ENCODE peak calls at places on chromosome 6, in five cellular contexts. J is cardiac fibroblast, T is fibroblast of the aortic adventitia, R is epithelial cell of esophagus, S is lower lobe of right lung. D is an unnamed sample.

GRCh38 chr6:136503303-136503702 is 46.9 kb downstream of the MAP7 start:
- DNase-seq in J (no peak), T (no peak), R (no peak), S (no peak), D (no peak)

GRCh38 chr6:166824146-166824879 is 132.0 kb downstream of the RNASET2 start:
- DNase-seq in J (no peak), T (no peak), R (no peak), S (no peak), D (no peak)

GRCh38 chr6:49806145-49806544 is 19.1 kb upstream of the PGK2 start:
- DNase-seq in J (no peak), T (no peak), R (no peak), S (no peak), D (no peak)

GRCh38 chr6:82780334-82780733 is 285.3 kb downstream of the UBE3D start:
- DNase-seq in J (no peak), T (no peak), R (no peak), S (no peak), D (no peak)

GRCh38 chr6:30378290-30378937 is 33.5 kb downstream of the RPP21 start:
- DNase-seq in J (peak; percentile 33), T (peak; percentile 35), R (peak; percentile 66), S (no peak), D (peak; percentile 17)

GRCh38 chr6:122789862-122790739 is 1.0 kb downstream of the SMPDL3A start:
- DNase-seq in J (no peak), T (peak; percentile 17), R (peak; percentile 63), S (no peak), D (peak; percentile 61)

GRCh38 chr6:140774080-140774505 is 1358.6 kb upstream of the GJE1 start:
- DNase-seq in J (peak; percentile 78), T (peak; percentile 88), R (peak; percentile 79), S (no peak), D (peak; percentile 93)

GRCh38 chr6:41446132-41446531 is 100.0 kb upstream of the FOXP4 start:
- DNase-seq in J (no peak), T (no peak), R (no peak), S (no peak), D (no peak)

GRCh38 chr6:87697581-87698552 is 4.2 kb downstream of the AKIRIN2 start:
- DNase-seq in J (peak; percentile 92), T (peak; percentile 92), R (no peak), S (no peak), D (peak; percentile 93)

GRCh38 chr6:144582939-144583613 is 297.9 kb downstream of the UTRN start:
- DNase-seq in J (peak; percentile 24), T (peak; percentile 20), R (no peak), S (peak; percentile 55), D (peak; percentile 44)

GRCh38 chr6:8082954-8083858 is 19.0 kb upstream of the BLOC1S5 start:
- DNase-seq in J (peak; percentile 95), T (peak; percentile 94), R (peak; percentile 91), S (no peak), D (peak; percentile 89)

GRCh38 chr6:10547809-10548208 is 26.7 kb downstream of the GCNT2 start:
- DNase-seq in J (no peak), T (no peak), R (no peak), S (no peak), D (no peak)

GRCh38 chr6:2581611-2582010 is 169.1 kb downstream of the MYLK4 start:
- DNase-seq in J (no peak), T (peak; percentile 19), R (no peak), S (no peak), D (no peak)

GRCh38 chr6:133854167-133854632 is 34.7 kb upstream of the TCF21 start:
- DNase-seq in J (no peak), T (no peak), R (no peak), S (no peak), D (no peak)

GRCh38 chr6:105561501-105561900 is 158.6 kb upstream of the PREP start:
- DNase-seq in J (no peak), T (no peak), R (peak; percentile 43), S (no peak), D (no peak)

GRCh38 chr6:146850238-146850896 is 251.6 kb downstream of the ADGB start:
- DNase-seq in J (peak; percentile 91), T (peak; percentile 70), R (peak; percentile 54), S (no peak), D (peak; percentile 68)

GRCh38 chr6:110035321-110035720 is 57.2 kb downstream of the GPR6 start:
- DNase-seq in J (no peak), T (no peak), R (no peak), S (no peak), D (no peak)

GRCh38 chr6:162621246-162621645 is 106.3 kb downstream of the PRKN start:
- DNase-seq in J (no peak), T (peak; percentile 1), R (no peak), S (no peak), D (peak; percentile 36)

GRCh38 chr6:144678844-144679243 is 393.7 kb downstream of the UTRN start:
- DNase-seq in J (peak; percentile 77), T (peak; percentile 90), R (no peak), S (no peak), D (peak; percentile 64)

GRCh38 chr6:154302111-154302752 is 54.4 kb downstream of the IPCEF1 start:
- DNase-seq in J (peak; percentile 53), T (peak; percentile 40), R (peak; percentile 52), S (no peak), D (peak; percentile 83)

GRCh38 chr6:35442693-35443092 is 9.4 kb upstream of the FANCE start:
- DNase-seq in J (no peak), T (no peak), R (peak; percentile 58), S (no peak), D (no peak)

GRCh38 chr6:42269974-42270510 is 52.4 kb upstream of the MRPS10 start:
- DNase-seq in J (no peak), T (no peak), R (no peak), S (no peak), D (no peak)

GRCh38 chr6:100472674-100473073 is 8.0 kb upstream of the SIM1 start:
- DNase-seq in J (peak; percentile 43), T (no peak), R (peak; percentile 85), S (no peak), D (no peak)

GRCh38 chr6:129860901-129861665 is at the start of gene TMEM244:
- DNase-seq in J (peak; percentile 67), T (peak; percentile 63), R (peak; percentile 20), S (no peak), D (peak; percentile 41)

GRCh38 chr6:160188773-160189172 is 67.2 kb downstream of the SLC22A1 start:
- DNase-seq in J (peak; percentile 31), T (no peak), R (peak; percentile 39), S (no peak), D (no peak)

GRCh38 chr6:56579155-56579851 is 63.4 kb downstream of the DST start:
- DNase-seq in J (peak; percentile 17), T (peak; percentile 24), R (no peak), S (no peak), D (no peak)

GRCh38 chr6:117498159-117498558 is 15.7 kb downstream of the DCBLD1 start:
- DNase-seq in J (peak; percentile 84), T (peak; percentile 78), R (peak; percentile 74), S (no peak), D (peak; percentile 73)

GRCh38 chr6:33428219-33428890 is 8.5 kb downstream of the SYNGAP1 start:
- DNase-seq in J (peak; percentile 43), T (no peak), R (peak; percentile 70), S (peak; percentile 59), D (no peak)

DNA sequence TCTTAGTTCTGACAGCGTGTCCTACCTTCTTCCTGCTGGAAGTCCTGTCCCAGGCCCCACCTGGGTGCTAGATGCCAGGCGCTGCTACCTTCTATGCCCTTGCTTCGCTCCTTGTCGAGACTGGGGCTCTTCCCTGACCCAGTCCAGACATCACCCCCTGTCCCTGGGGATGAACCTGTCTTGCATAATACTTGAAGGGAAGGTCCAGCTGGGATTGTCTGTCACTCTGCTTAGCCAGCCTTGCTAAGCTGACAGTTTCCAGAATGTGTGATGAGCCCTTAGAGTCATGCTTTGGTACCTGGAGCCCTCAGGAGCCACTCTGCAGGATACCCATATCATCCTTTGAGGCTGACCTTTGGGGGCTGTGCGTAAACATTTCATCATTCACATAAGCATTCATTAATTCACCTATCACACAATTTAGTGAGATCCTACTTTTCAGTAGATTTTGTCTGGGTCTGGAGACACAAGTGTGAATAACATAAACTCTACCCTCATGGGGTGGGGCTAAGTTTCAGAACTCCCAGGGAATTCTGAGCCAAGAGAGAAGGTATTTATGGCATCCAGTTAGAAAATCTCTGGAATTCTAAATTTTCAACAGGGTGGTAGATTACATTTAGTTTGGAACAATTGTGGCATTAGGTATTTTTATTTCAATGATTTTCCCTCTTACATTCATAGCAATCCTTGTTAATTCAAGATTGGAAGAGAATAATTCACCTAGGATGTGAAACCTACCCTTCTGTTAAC is 151.1 kb upstream of the HDAC2 start:
- DNase-seq in J (no peak), T (no peak), R (no peak), S (no peak), D (no peak)
- H3K4me3 ChIP-seq in J (no peak overlapping the region), T (no peak overlapping the region), R (no peak overlapping the region), S (no peak overlapping the region), D (no peak overlapping the region)

GRCh38 chr6:96995903-96996302 is 71.4 kb downstream of the KLHL32 start:
- DNase-seq in J (no peak), T (no peak), R (no peak), S (no peak), D (no peak)

GRCh38 chr6:96994660-96995059 is 70.1 kb downstream of the KLHL32 start:
- DNase-seq in J (no peak), T (no peak), R (no peak), S (no peak), D (no peak)

GRCh38 chr6:97000138-97000537 is 75.6 kb downstream of the KLHL32 start:
- DNase-seq in J (no peak), T (no peak), R (no peak), S (no peak), D (no peak)
- TF ChIP-seq CTCF in J (no peak), T (no peak), R (no peak), S (no peak), D (no peak)

GRCh38 chr6:44225579-44226325 is 2.4 kb downstream of the SLC29A1 start:
- DNase-seq in J (no peak), T (no peak), R (no peak), S (no peak), D (no peak)
- H3K4me3 ChIP-seq in J (no peak overlapping the region), T (no peak overlapping the region), R (no peak overlapping the region), S (no peak overlapping the region), D (no peak overlapping the region)

GRCh38 chr6:25542984-25543383 is 109.0 kb upstream of the SCGN start:
- DNase-seq in J (no peak), T (no peak), R (no peak), S (no peak), D (no peak)
- TF ChIP-seq CTCF in J (no peak), T (no peak), R (no peak), S (no peak), D (no peak)

GRCh38 chr6:5943591-5943990 is 63.1 kb downstream of the NRN1 start:
- DNase-seq in J (no peak), T (no peak), R (no peak), S (no peak), D (no peak)
- H3K4me3 ChIP-seq in J (no peak overlapping the region), T (no peak overlapping the region), R (no peak overlapping the region), S (no peak overlapping the region), D (no peak overlapping the region)

GRCh38 chr6:19772891-19773290 is 64.3 kb upstream of the ID4 start:
- DNase-seq in J (no peak), T (no peak), R (no peak), S (no peak), D (peak; percentile 3)
- TF ChIP-seq CTCF in J (peak; percentile 11), T (no peak), R (peak; percentile 3), S (no peak), D (no peak)

GRCh38 chr6:111591901-111592461 is 13.7 kb downstream of the TRAF3IP2 start:
- DNase-seq in J (peak; percentile 34), T (peak; percentile 88), R (peak; percentile 84), S (no peak), D (no peak)
- H3K4me3 ChIP-seq in J (no peak overlapping the region), T (no peak overlapping the region), R (no peak overlapping the region), S (no peak overlapping the region), D (no peak overlapping the region)

GRCh38 chr6:94636780-94637385 is 940.5 kb upstream of the MANEA start:
- DNase-seq in J (no peak), T (no peak), R (peak; percentile 69), S (no peak), D (peak; percentile 55)
- TF ChIP-seq CTCF in J (no peak), T (no peak), R (peak; percentile 52), S (no peak), D (peak; percentile 34)